ENCODE peak calls at places on chromosomes 13 and 19, in nine cellular contexts. G, F, V, I, M, W, A, O and C are unnamed samples.
A peak's percentile ranks its signal among the peaks of the same experiment; 100 is the strongest.

GRCh38 chr13:110758195-110758594 is 44.7 kb downstream of the ING1 start:
- DNase-seq in M (peak; percentile 19), O (no peak), G (no peak), V (no peak), W (no peak), A (no peak), F (no peak), I (no peak), C (no peak)

GRCh38 chr19:40741527-40742390 is 8.5 kb downstream of the ACTMAP start:
- DNase-seq in W (no peak), A (no peak), M (peak; percentile 39), F (no peak), O (no peak), I (no peak), V (peak; percentile 81), G (no peak), C (no peak)

GRCh38 chr19:41799444-41800000 is 3.1 kb downstream of the CEACAM3 start:
- DNase-seq in V (no peak), W (no peak), F (no peak), M (no peak), I (no peak), G (no peak), A (no peak), O (no peak), C (no peak)

GRCh38 chr19:36140289-36141038 is 598 bp downstream of the CAPNS1 start:
- DNase-seq in O (no peak), M (peak; percentile 70), W (peak; percentile 71), G (peak; percentile 6), I (peak; percentile 28), F (peak; percentile 44), A (no peak), V (peak; percentile 50), C (peak; percentile 58)

GRCh38 chr13:93775507-93776108 is 549.0 kb downstream of the GPC6 start:
- DNase-seq in G (no peak), I (no peak), O (no peak), F (no peak), V (no peak), M (no peak), W (no peak), A (no peak), C (no peak)

GRCh38 chr19:27974082-27974513 is 1238.9 kb downstream of the UQCRFS1 start:
- DNase-seq in A (peak; percentile 25), G (no peak), I (no peak), V (peak; percentile 14), O (no peak), F (no peak), W (peak; percentile 63), M (no peak), C (no peak)

GRCh38 chr13:112376050-112376681 is at the start of gene SPACA7:
- DNase-seq in M (no peak), V (no peak), W (no peak), A (no peak), I (no peak), G (no peak), F (no peak), O (no peak), C (no peak)

GRCh38 chr13:30720470-30720869 is 14.9 kb upstream of the ALOX5AP start:
- DNase-seq in F (no peak), V (peak; percentile 55), G (no peak), O (no peak), W (no peak), M (no peak), I (no peak), A (peak; percentile 59), C (no peak)

GRCh38 chr13:98162935-98163334 is 14.1 kb downstream of the RNF113B start:
- DNase-seq in O (no peak), W (no peak), A (no peak), V (no peak), M (no peak), G (no peak), I (no peak), F (no peak), C (no peak)

GRCh38 chr13:99873832-99874430 is 97.6 kb downstream of the ZIC5 start:
- DNase-seq in A (no peak), G (no peak), W (no peak), V (no peak), I (no peak), F (no peak), O (no peak), M (no peak), C (no peak)

GRCh38 chr13:78129850-78130249 is 211.2 kb upstream of the EDNRB start:
- DNase-seq in A (no peak), F (no peak), O (no peak), V (no peak), I (no peak), G (no peak), W (no peak), M (no peak), C (no peak)

GRCh38 chr19:35086455-35086854 is 29.2 kb upstream of the FXYD3 start:
- DNase-seq in G (no peak), W (no peak), V (no peak), O (no peak), I (no peak), M (no peak), A (no peak), F (no peak), C (no peak)

GRCh38 chr13:23321534-23322241 is 111.8 kb downstream of the SACS start:
- DNase-seq in W (no peak), G (no peak), F (no peak), A (peak; percentile 35), O (no peak), I (peak; percentile 38), M (peak; percentile 86), V (no peak), C (no peak)

GRCh38 chr13:32234914-32235313 is 80.2 kb downstream of the ZAR1L start:
- DNase-seq in O (no peak), G (no peak), W (no peak), M (no peak), A (no peak), F (no peak), V (no peak), I (no peak), C (no peak)

GRCh38 chr19:55075366-55075998 is at the start of gene EPS8L1:
- DNase-seq in W (no peak), G (no peak), V (peak; percentile 68), I (no peak), M (peak; percentile 68), A (no peak), F (peak; percentile 76), O (no peak), C (peak; percentile 87)

GRCh38 chr13:86569119-86569518 is 769.9 kb upstream of the SLITRK6 start:
- DNase-seq in O (no peak), W (no peak), F (no peak), I (no peak), A (no peak), M (no peak), V (no peak), G (no peak), C (no peak)

GRCh38 chr13:86569974-86570373 is 770.8 kb upstream of the SLITRK6 start:
- DNase-seq in M (peak; percentile 16), O (no peak), F (no peak), A (no peak), V (no peak), I (no peak), W (no peak), G (no peak), C (no peak)

GRCh38 chr13:86562876-86563275 is 763.7 kb upstream of the SLITRK6 start:
- DNase-seq in W (no peak), I (no peak), V (no peak), O (no peak), M (no peak), F (no peak), A (no peak), G (no peak), C (no peak)

GRCh38 chr13:86563308-86563707 is 764.1 kb upstream of the SLITRK6 start:
- DNase-seq in O (no peak), G (no peak), W (no peak), A (no peak), I (no peak), V (no peak), F (no peak), M (peak; percentile 33), C (no peak)

DNA sequence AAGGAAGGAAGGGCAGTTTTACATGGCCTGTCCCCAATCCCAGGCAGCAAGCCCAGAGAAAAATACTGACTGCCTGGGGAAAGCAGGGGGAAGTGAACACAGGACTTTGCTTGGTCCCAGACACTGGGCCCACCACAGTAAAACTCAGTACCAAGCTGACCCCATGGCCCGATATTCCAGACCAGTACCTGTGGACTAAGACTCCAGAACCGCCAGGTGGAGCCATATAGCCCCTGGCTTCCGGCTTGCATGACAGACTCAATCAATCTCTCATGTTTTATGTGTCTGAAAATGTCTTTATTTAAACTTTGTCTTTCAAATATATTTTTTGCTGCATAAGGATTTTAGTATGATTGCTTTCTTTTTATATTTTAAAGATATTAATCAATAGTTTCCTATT is 767.9 kb upstream of the SLITRK6 start:
- DNase-seq in W (peak; percentile 6), V (no peak), I (no peak), G (no peak), M (no peak), A (no peak), O (no peak), F (no peak), C (no peak)
- TF ChIP-seq CTCF in W (peak; percentile 16), V (no peak), I (no peak), G (no peak), M (peak; percentile 30), A (peak; percentile 42), O (no peak), F (no peak), C (no peak)

DNA sequence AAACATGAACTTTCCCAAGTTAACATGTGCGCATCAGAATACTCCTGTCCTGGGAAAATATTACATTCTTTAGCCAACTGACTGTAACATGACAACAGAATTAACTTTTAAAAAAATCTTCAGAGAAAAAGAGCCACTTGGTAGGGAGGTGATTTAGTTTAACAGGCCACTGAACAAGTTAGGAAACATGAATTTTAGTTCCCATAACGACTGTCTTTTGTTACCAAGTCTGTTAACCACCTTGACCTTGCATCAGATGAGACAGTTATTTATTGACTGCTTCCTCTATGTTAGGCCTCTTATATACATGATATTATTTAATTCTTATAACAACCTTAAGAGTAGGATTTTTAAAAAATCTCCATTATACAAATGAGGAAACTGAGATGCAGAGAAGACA is 268.6 kb downstream of the NDFIP2 start:
- DNase-seq in G (no peak), O (no peak), I (no peak), W (no peak), V (peak; percentile 14), M (no peak), A (no peak), F (no peak), C (no peak)
- H3K27ac ChIP-seq in G (no peak overlapping the region), O (no peak overlapping the region), I (peak overlapping the region; percentile 67), W (peak overlapping the region; percentile 79), V (peak overlapping the region; percentile 66), M (peak overlapping the region; percentile 31), A (no peak overlapping the region), F (peak overlapping the region; percentile 67), C (peak overlapping the region; percentile 52)

DNA sequence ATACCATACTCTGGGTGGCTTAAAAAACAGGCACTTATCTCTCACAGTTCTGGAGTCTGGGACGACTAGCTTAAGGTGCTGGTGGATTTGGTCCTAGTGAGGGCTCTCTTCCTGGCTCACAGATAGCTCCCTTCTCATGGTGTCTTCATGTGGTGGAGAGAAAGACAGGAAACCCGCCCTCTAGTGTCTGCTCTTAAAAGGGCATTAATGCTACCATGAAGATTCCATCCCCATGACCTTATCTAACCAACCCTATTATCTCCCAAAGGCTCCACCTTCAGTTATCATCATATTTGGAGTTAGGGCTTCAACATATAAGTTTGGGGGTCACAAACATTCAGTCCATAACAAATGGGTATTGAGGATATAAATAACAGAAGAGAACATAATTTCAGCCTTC is 139.4 kb downstream of the HS6ST3 start:
- DNase-seq in A (no peak), V (peak; percentile 39), F (no peak), O (no peak), I (no peak), M (peak; percentile 32), W (peak; percentile 11), G (no peak), C (no peak)
- TF ChIP-seq CTCF in A (peak; percentile 55), V (peak; percentile 53), F (no peak), O (no peak), I (peak; percentile 54), M (peak; percentile 75), W (peak; percentile 20), G (no peak), C (peak; percentile 33)

GRCh38 chr19:14446336-14447036 is 13.4 kb downstream of the PKN1 start:
- DNase-seq in O (no peak), I (no peak), G (no peak), A (no peak), M (no peak), W (no peak), V (no peak), F (no peak), C (no peak)
- H3K27ac ChIP-seq in O (no peak overlapping the region), I (no peak overlapping the region), G (no peak overlapping the region), A (no peak overlapping the region), M (no peak overlapping the region), W (no peak overlapping the region), V (no peak overlapping the region), F (no peak overlapping the region), C (no peak overlapping the region)